ENCODE peak calls at places on chromosomes 3 and 15, in five cellular contexts. R, P, K, S and D are unnamed samples.
A peak's percentile ranks its signal among the peaks of the same experiment; 100 is the strongest.

GRCh38 chr3:174308761-174309160 is 550.4 kb upstream of the NAALADL2 start:
- DNase-seq in K (no peak), S (no peak), R (no peak), P (no peak), D (no peak)

GRCh38 chr3:98906230-98906629 is 4.7 kb upstream of the DCBLD2 start:
- DNase-seq in R (no peak), K (no peak), S (no peak), P (no peak), D (no peak)

GRCh38 chr15:52150043-52150825 is 37.7 kb upstream of the BCL2L10 start:
- DNase-seq in K (no peak), P (no peak), R (no peak), S (no peak), D (no peak)

GRCh38 chr3:55244247-55244646 is 242.9 kb downstream of the WNT5A start:
- DNase-seq in R (no peak), K (no peak), S (no peak), P (no peak), D (no peak)

GRCh38 chr15:61411941-61412510 is 182.9 kb upstream of the RORA start:
- DNase-seq in K (no peak), R (no peak), S (peak; percentile 30), P (no peak), D (no peak)

GRCh38 chr3:111890051-111890580 is 31.1 kb downstream of the PHLDB2 start:
- DNase-seq in K (no peak), S (no peak), R (no peak), P (no peak), D (no peak)

GRCh38 chr3:2727566-2728318 is 382.4 kb downstream of the IL5RA start:
- DNase-seq in R (no peak), K (no peak), P (no peak), S (no peak), D (no peak)

GRCh38 chr15:51088585-51088984 is 6.1 kb downstream of the TNFAIP8L3 start:
- DNase-seq in K (no peak), R (no peak), P (no peak), S (no peak), D (no peak)

GRCh38 chr3:133905376-133905775 is 9.7 kb upstream of the RAB6B start:
- DNase-seq in P (no peak), K (no peak), S (peak; percentile 28), R (no peak), D (no peak)

GRCh38 chr3:127039719-127040118 is 56.8 kb downstream of the PLXNA1 start:
- DNase-seq in R (no peak), P (no peak), S (no peak), K (no peak), D (no peak)

GRCh38 chr3:185701891-185702563 is 115.9 kb downstream of the SENP2 start:
- DNase-seq in R (no peak), P (no peak), K (no peak), S (peak; percentile 19), D (no peak)

GRCh38 chr3:189841474-189842205 is 210.5 kb downstream of the TP63 start:
- DNase-seq in S (no peak), K (no peak), R (no peak), P (no peak), D (no peak)

GRCh38 chr15:94451461-94451860 is 220.1 kb downstream of the MCTP2 start:
- DNase-seq in P (no peak), R (no peak), S (peak; percentile 21), K (no peak), D (no peak)

GRCh38 chr15:25689592-25689991 is 173.5 kb downstream of the ATP10A start:
- DNase-seq in S (peak; percentile 58), K (no peak), P (peak; percentile 4), R (peak; percentile 18), D (no peak)

GRCh38 chr3:172129868-172130751 is 90.7 kb downstream of the FNDC3B start:
- DNase-seq in K (peak; percentile 65), R (peak; percentile 96), P (peak; percentile 94), S (peak; percentile 94), D (peak; percentile 84)

GRCh38 chr15:62068071-62068786 is 1.5 kb downstream of the C2CD4A start:
- DNase-seq in R (peak; percentile 37), S (peak; percentile 60), K (peak; percentile 78), P (peak; percentile 39), D (peak; percentile 61)

GRCh38 chr3:134086616-134087015 is 56.9 kb upstream of the SLCO2A1 start:
- DNase-seq in K (no peak), P (no peak), R (no peak), S (no peak), D (no peak)

GRCh38 chr3:10925436-10926260 is 66.9 kb upstream of the SLC6A1 start:
- DNase-seq in S (no peak), P (no peak), K (no peak), R (no peak), D (no peak)

GRCh38 chr3:161559177-161559998 is 62.8 kb downstream of the OTOL1 start:
- DNase-seq in S (peak; percentile 61), R (no peak), P (no peak), K (no peak), D (no peak)

GRCh38 chr3:187987919-187988318 is 166.0 kb upstream of the LPP start:
- DNase-seq in R (no peak), S (no peak), K (no peak), P (no peak), D (no peak)

GRCh38 chr15:47301481-47301880 is 415.8 kb upstream of the SEMA6D start:
- DNase-seq in S (no peak), R (no peak), K (no peak), P (no peak), D (no peak)

GRCh38 chr3:146746190-146746589 is 141.0 kb upstream of the PLSCR5 start:
- DNase-seq in P (no peak), S (no peak), K (no peak), R (no peak), D (no peak)

GRCh38 chr15:25930931-25931330 is 67.8 kb upstream of the ATP10A start:
- DNase-seq in K (no peak), R (no peak), S (no peak), P (no peak), D (no peak)

GRCh38 chr15:43510230-43511011 is 7.0 kb upstream of the MAP1A start:
- DNase-seq in P (peak; percentile 98), K (peak; percentile 94), R (peak; percentile 98), S (peak; percentile 100), D (peak; percentile 98)
- H3K4me1 ChIP-seq in P (peaks cover under 1% of the 10 kb centered on the region), K (peaks cover 15% of the 10 kb centered on the region), R (peaks cover 23% of the 10 kb centered on the region), S (peaks cover 7% of the 10 kb centered on the region), D (peaks cover 56% of the 10 kb centered on the region)

GRCh38 chr15:101447561-101448071 is 41.9 kb downstream of the PCSK6 start:
- DNase-seq in R (no peak), P (no peak), K (peak; percentile 52), S (no peak), D (no peak)
- H3K4me1 ChIP-seq in R (no peaks in the 10 kb centered on the region), P (no peaks in the 10 kb centered on the region), K (no peaks in the 10 kb centered on the region), S (no peaks in the 10 kb centered on the region), D (peaks cover 29% of the 10 kb centered on the region)

DNA sequence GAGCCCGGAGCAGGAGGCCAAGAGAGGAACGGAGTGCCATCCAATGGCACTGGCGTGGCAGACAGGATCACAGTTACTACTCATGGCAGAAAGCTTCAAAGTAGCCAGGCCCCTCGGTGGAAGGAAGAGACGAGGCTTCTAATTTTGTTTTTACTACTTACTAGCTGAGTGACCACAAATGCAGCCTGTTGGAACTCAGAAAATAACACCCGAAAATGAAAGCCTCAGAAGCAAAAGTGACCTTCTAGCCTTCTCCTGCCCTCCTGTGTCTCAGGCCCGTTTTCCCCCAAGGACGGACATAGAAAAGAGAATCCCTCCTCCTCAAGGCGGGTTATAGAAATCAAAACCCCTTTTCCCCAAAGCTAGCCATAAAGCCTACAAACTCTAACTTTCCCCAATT is 9.9 kb upstream of the STRA6 start:
- DNase-seq in S (no peak), R (no peak), P (no peak), K (no peak), D (no peak)
- H3K4me1 ChIP-seq in S (peaks cover 28% of the 10 kb centered on the region), R (peaks cover 7% of the 10 kb centered on the region), P (no peaks in the 10 kb centered on the region), K (peaks cover 30% of the 10 kb centered on the region), D (no peaks in the 10 kb centered on the region)

DNA sequence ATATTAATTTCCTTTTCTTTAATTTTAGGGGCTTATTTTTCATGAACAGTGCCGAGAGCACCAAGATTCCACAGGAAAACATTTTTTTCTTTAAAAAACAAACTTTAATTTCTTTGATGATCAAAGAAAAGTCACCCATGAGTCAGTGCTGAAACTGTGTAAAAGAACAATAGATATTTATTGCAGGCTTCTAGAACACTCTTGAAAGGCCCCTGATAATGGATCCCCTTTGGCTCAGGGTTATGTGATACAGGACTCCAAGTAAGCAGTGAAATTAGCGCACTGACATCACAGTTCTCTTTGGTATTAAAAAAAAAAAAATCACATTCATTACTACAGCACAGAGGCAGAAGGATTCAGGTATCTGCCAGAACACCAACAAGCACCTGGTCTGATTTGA is 66.1 kb upstream of the MYZAP start:
- DNase-seq in R (no peak), P (no peak), S (no peak), K (no peak), D (no peak)
- H3K4me1 ChIP-seq in R (peaks cover 3% of the 10 kb centered on the region), P (no peaks in the 10 kb centered on the region), S (peaks cover 4% of the 10 kb centered on the region), K (no peaks in the 10 kb centered on the region), D (peaks cover 3% of the 10 kb centered on the region)

GRCh38 chr3:122088519-122088918 is 33.4 kb downstream of the CD86 start:
- DNase-seq in R (no peak), S (no peak), K (no peak), P (no peak), D (no peak)

GRCh38 chr3:122094693-122095092 is 39.5 kb downstream of the CD86 start:
- DNase-seq in K (no peak), R (no peak), P (no peak), S (no peak), D (no peak)

GRCh38 chr3:122094125-122094524 is 39.0 kb downstream of the CD86 start:
- DNase-seq in P (no peak), R (no peak), S (no peak), K (no peak), D (no peak)

GRCh38 chr3:122092460-122093165 is 37.5 kb downstream of the CD86 start:
- DNase-seq in K (no peak), R (peak; percentile 60), S (peak; percentile 33), P (no peak), D (peak; percentile 15)

GRCh38 chr3:122091602-122092006 is 36.4 kb downstream of the CD86 start:
- DNase-seq in P (no peak), S (no peak), K (no peak), R (no peak), D (no peak)
- H3K4me1 ChIP-seq in P (no peaks in the 10 kb centered on the region), S (no peaks in the 10 kb centered on the region), K (no peaks in the 10 kb centered on the region), R (no peaks in the 10 kb centered on the region), D (peaks cover 16% of the 10 kb centered on the region)

DNA sequence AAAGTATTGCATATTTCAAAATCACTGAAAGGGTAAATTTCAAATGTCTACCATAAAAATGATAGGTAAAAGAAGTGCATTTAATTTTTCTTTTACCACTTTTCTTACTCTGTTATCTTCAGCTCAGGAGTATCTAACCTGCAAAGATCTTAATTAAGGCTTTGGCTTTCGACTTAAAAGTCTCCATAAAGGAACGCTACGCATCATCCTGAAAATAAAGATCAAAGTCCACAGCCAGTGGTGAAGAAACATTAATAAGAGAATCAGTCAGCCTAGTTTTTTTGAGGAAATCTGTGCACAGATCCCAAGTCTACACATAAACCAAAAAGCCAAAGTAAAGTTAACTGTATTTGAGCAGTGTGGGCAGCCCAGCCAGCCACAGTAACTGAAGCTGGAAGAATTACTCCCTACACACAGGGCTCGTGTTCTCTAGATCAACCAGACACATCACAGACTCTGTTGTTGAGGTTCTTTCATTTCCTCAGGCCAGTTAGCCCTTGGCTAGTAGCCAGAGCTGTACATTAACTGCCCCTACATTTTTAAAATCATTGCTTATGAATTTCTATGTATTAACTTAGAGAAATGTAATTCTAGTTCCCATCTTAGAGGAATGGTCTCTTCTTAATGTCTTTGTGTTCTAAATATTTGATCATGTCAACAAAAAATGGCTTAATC is 6.9 kb downstream of the LRRC2 start:
- DNase-seq in R (no peak), S (no peak), P (no peak), K (peak; percentile 47), D (no peak)
- H3K4me1 ChIP-seq in R (no peaks in the 10 kb centered on the region), S (peaks cover 7% of the 10 kb centered on the region), P (no peaks in the 10 kb centered on the region), K (no peaks in the 10 kb centered on the region), D (peaks cover 49% of the 10 kb centered on the region)

GRCh38 chr3:73427018-73427750 is 197.6 kb downstream of the PDZRN3 start:
- DNase-seq in S (no peak), P (no peak), R (no peak), K (no peak), D (no peak)
- H3K4me1 ChIP-seq in S (no peaks in the 10 kb centered on the region), P (peaks cover 17% of the 10 kb centered on the region), R (peaks cover 24% of the 10 kb centered on the region), K (no peaks in the 10 kb centered on the region), D (peaks cover 5% of the 10 kb centered on the region)